ENCODE peak calls at places on chromosome 20, in four cellular contexts. V is stimulated activated CD4-positive, alpha-beta T cell treated with anti-CD3 and anti-CD28 coated beads, Interleukin-12 subunit alpha, Interleukin-12 subunit beta, amount 100 ng/mL, for 4 hours; D is heart left ventricle; H is HEK293T. G is an unnamed sample.

GRCh38 chr20:9926476-9926875 is 87.6 kb upstream of the PAK5 start:
- DNase-seq in V (no peak), D (no peak), H (no peak), G (no peak)

GRCh38 chr20:4726710-4727391 is 5.1 kb downstream of the PRND start:
- DNase-seq in V (peak; percentile 21), D (no peak), H (no peak), G (no peak)

GRCh38 chr20:51128198-51128597 is 105.3 kb upstream of the KCNG1 start:
- DNase-seq in V (no peak), D (no peak), H (no peak), G (no peak)

GRCh38 chr20:31707994-31708744 is 14.5 kb downstream of the BCL2L1 start:
- DNase-seq in V (no peak), D (peak; percentile 77), H (no peak), G (peak; percentile 68)

GRCh38 chr20:13462091-13462490 is 176.6 kb downstream of the TASP1 start:
- DNase-seq in V (no peak), D (no peak), H (no peak), G (no peak)

GRCh38 chr20:21526776-21527175 is 12.9 kb upstream of the NKX2-2 start:
- DNase-seq in V (no peak), D (no peak), H (no peak), G (no peak)

GRCh38 chr20:53081916-53082863 is 110.0 kb downstream of the TSHZ2 start:
- DNase-seq in V (no peak), D (no peak), H (peak; percentile 20), G (no peak)

GRCh38 chr20:43404880-43405279 is 52.8 kb upstream of the SRSF6 start:
- DNase-seq in V (peak; percentile 20), D (no peak), H (no peak), G (no peak)

GRCh38 chr20:37376791-37377190 is 30.9 kb downstream of the SRC start:
- DNase-seq in V (no peak), D (no peak), H (no peak), G (peak; percentile 18)

GRCh38 chr20:11549172-11550117 is 368.2 kb upstream of the BTBD3 start:
- DNase-seq in V (no peak), D (no peak), H (no peak), G (no peak)

GRCh38 chr20:62487125-62487524 is 11.3 kb upstream of the GATA5 start:
- DNase-seq in V (no peak), D (no peak), H (no peak), G (no peak)

GRCh38 chr20:38186788-38187221 is 21.7 kb upstream of the TGM2 start:
- DNase-seq in V (no peak), D (no peak), H (no peak), G (no peak)

GRCh38 chr20:49979030-49979832 is 3.5 kb upstream of the SNAI1 start:
- DNase-seq in V (peak; percentile 71), D (peak; percentile 50), H (peak; percentile 77), G (no peak)

GRCh38 chr20:34022154-34022842 is 28.6 kb downstream of the RALY start:
- DNase-seq in V (no peak), D (no peak), H (peak; percentile 46), G (no peak)

GRCh38 chr20:22576733-22577514 is 7.4 kb downstream of the FOXA2 start:
- DNase-seq in V (no peak), D (no peak), H (no peak), G (no peak)

GRCh38 chr20:32316667-32317066 is 39.2 kb downstream of the KIF3B start:
- DNase-seq in V (no peak), D (no peak), H (no peak), G (no peak)

GRCh38 chr20:36817496-36817895 is 43.9 kb upstream of the DSN1 start:
- DNase-seq in V (no peak), D (no peak), H (no peak), G (no peak)

GRCh38 chr20:5642155-5642981 is 107.8 kb upstream of the SHLD1 start:
- DNase-seq in V (no peak), D (peak; percentile 39), H (no peak), G (no peak)

GRCh38 chr20:39568090-39568489 is 605.9 kb downstream of the DHX35 start:
- DNase-seq in V (no peak), D (no peak), H (no peak), G (no peak)

GRCh38 chr20:1946762-1947534 is 46.9 kb downstream of the PDYN start:
- DNase-seq in V (no peak), D (peak; percentile 65), H (no peak), G (peak; percentile 65)

GRCh38 chr20:62952373-62953166 is at the start of gene SLC17A9:
- DNase-seq in V (peak; percentile 33), D (peak; percentile 81), H (no peak), G (peak; percentile 77)

GRCh38 chr20:8933391-8933807 is 135.5 kb upstream of the PLCB4 start:
- DNase-seq in V (no peak), D (peak; percentile 50), H (no peak), G (no peak)

GRCh38 chr20:40233401-40233800 is 455.6 kb downstream of the MAFB start:
- DNase-seq in V (no peak), D (no peak), H (no peak), G (no peak)

GRCh38 chr20:56985286-56985685 is 281.2 kb downstream of the BMP7 start:
- DNase-seq in V (no peak), D (no peak), H (no peak), G (no peak)

GRCh38 chr20:5074050-5074674 is 45.6 kb downstream of the PCNA start:
- DNase-seq in V (no peak), D (no peak), H (no peak), G (no peak)

GRCh38 chr20:2780948-2781347 is 19.5 kb downstream of the CPXM1 start:
- DNase-seq in V (no peak), D (no peak), H (peak; percentile 7), G (no peak)

GRCh38 chr20:20366896-20367680 is 816 bp upstream of the INSM1 start:
- DNase-seq in V (no peak), D (no peak), H (no peak), G (no peak)

GRCh38 chr20:59650418-59650817 is 46.1 kb downstream of the PHACTR3 start:
- DNase-seq in V (no peak), D (no peak), H (no peak), G (no peak)

GRCh38 chr20:13220857-13221297 is at the start of gene ISM1:
- DNase-seq in V (peak; percentile 52), D (peak; percentile 28), H (peak; percentile 23), G (peak; percentile 62)

GRCh38 chr20:33518071-33518470 is 28.2 kb downstream of the CBFA2T2 start:
- DNase-seq in V (no peak), D (no peak), H (no peak), G (no peak)

GRCh38 chr20:41889125-41889870 is 271.1 kb upstream of the CHD6 start:
- DNase-seq in V (no peak), D (no peak), H (no peak), G (no peak)

GRCh38 chr20:31594002-31594557 is 11.0 kb upstream of the ID1 start:
- DNase-seq in V (no peak), D (no peak), H (no peak), G (no peak)

GRCh38 chr20:8851446-8851845 is 217.4 kb upstream of the PLCB4 start:
- DNase-seq in V (no peak), D (no peak), H (no peak), G (no peak)

GRCh38 chr20:34883087-34883688 is 6.8 kb downstream of the ACSS2 start:
- DNase-seq in V (no peak), D (no peak), H (no peak), G (no peak)

GRCh38 chr20:4563534-4563933 is 158.2 kb upstream of the PRND start:
- DNase-seq in V (no peak), D (no peak), H (peak; percentile 22), G (no peak)

GRCh38 chr20:10877345-10877744 is 203.5 kb upstream of the JAG1 start:
- DNase-seq in V (no peak), D (peak; percentile 86), H (no peak), G (peak; percentile 83)